ENCODE peak calls at places on chromosomes 16 and 17, in ten cellular contexts. E is stimulated activated CD8-positive, alpha-beta memory T cell treated with anti-CD3 and anti-CD28 coated beads, Interleukin-4, amount 100 ng/mL, for 1 hour; F is upper lobe of right lung; D is NCI-H774; I is iris pigment epithelial cell; M is GM04503; S is T47D; C is NAMALWA; U is activated CD4-positive, alpha-beta T cell treated with anti-CD3 and anti-CD28 coated beads, Interleukin-2, amount 50 U/mL, for 48 hours; R is cardiac muscle cell. Q is an unnamed sample.

GRCh38 chr17:43416998-43417891 is 18.5 kb downstream of the ARL4D start:
- DNase-seq in I (peak), F (peak), C (no peak), E (no peak), R (peak), M (no peak), D (no peak), U (no peak), S (no peak), Q (no peak)

GRCh38 chr17:74369221-74369620 is 1.9 kb downstream of the GPR142 start:
- DNase-seq in E (peak), S (no peak), M (no peak), I (no peak), F (peak), D (no peak), C (no peak), U (peak), R (no peak), Q (no peak)

GRCh38 chr16:30741461-30741914 is 6.7 kb upstream of the PHKG2 start:
- DNase-seq in F (peak), R (peak), E (no peak), U (no peak), S (peak), M (peak), D (no peak), C (no peak), I (peak), Q (peak)

GRCh38 chr16:23754594-23755483 is at the start of gene CHP2:
- DNase-seq in I (no peak), C (no peak), F (peak), D (no peak), E (no peak), U (no peak), R (peak), M (no peak), S (no peak), Q (no peak)

GRCh38 chr17:1012823-1013728 is 16.1 kb downstream of the TIMM22 start:
- DNase-seq in M (no peak), D (no peak), I (no peak), E (no peak), F (no peak), U (no peak), S (no peak), C (no peak), R (no peak), Q (no peak)

GRCh38 chr16:11076259-11077018 is 132.1 kb downstream of the CLEC16A start:
- DNase-seq in R (no peak), D (no peak), C (no peak), F (no peak), E (no peak), S (no peak), U (peak), I (peak), M (no peak), Q (no peak)

GRCh38 chr17:61874075-61874474 is 10.7 kb upstream of the BRIP1 start:
- DNase-seq in I (no peak), E (no peak), S (no peak), M (no peak), F (no peak), C (no peak), R (no peak), D (no peak), U (no peak), Q (no peak)

GRCh38 chr17:38701504-38702165 is 3.4 kb upstream of the MLLT6 start:
- DNase-seq in C (peak), U (peak), I (peak), M (no peak), R (no peak), F (no peak), S (no peak), E (no peak), D (peak), Q (no peak)

GRCh38 chr17:1398900-1399299 is 1.1 kb downstream of the YWHAE start:
- DNase-seq in F (no peak), E (no peak), S (no peak), U (peak), C (peak), D (no peak), I (peak), R (peak), M (no peak), Q (no peak)

GRCh38 chr16:23534868-23535860 is 22.0 kb downstream of the EARS2 start:
- DNase-seq in U (no peak), E (no peak), C (no peak), F (no peak), D (no peak), R (no peak), M (no peak), S (no peak), I (no peak), Q (no peak)

GRCh38 chr17:41691031-41691777 is 2.5 kb downstream of the EIF1 start:
- DNase-seq in U (no peak), E (no peak), S (no peak), I (no peak), R (no peak), C (peak), M (no peak), D (no peak), F (no peak), Q (no peak)

GRCh38 chr17:30005709-30006320 is 64.4 kb downstream of the EFCAB5 start:
- DNase-seq in F (no peak), M (no peak), S (no peak), D (no peak), I (peak), E (no peak), R (peak), U (no peak), C (no peak), Q (no peak)

GRCh38 chr16:59042296-59042695 is 308.2 kb upstream of the GOT2 start:
- DNase-seq in R (no peak), E (no peak), U (no peak), D (no peak), C (no peak), F (no peak), M (no peak), I (no peak), S (no peak), Q (no peak)

GRCh38 chr17:82910770-82911169 is 70.9 kb upstream of the ZNF750 start:
- DNase-seq in E (no peak), U (no peak), M (no peak), F (no peak), C (no peak), R (no peak), D (no peak), I (no peak), S (no peak), Q (no peak)

GRCh38 chr17:83145358-83145738 is 65.9 kb downstream of the METRNL start:
- DNase-seq in I (no peak), F (no peak), C (no peak), S (no peak), U (no peak), R (no peak), M (no peak), D (no peak), E (no peak), Q (no peak)

GRCh38 chr16:51290886-51291285 is 139.8 kb upstream of the SALL1 start:
- DNase-seq in R (no peak), U (no peak), I (no peak), S (no peak), C (no peak), M (no peak), F (no peak), D (no peak), E (no peak), Q (no peak)

GRCh38 chr16:86379505-86379846 is 130.9 kb upstream of the FOXF1 start:
- DNase-seq in E (no peak), R (no peak), C (no peak), I (no peak), F (no peak), D (no peak), U (no peak), M (no peak), S (no peak), Q (no peak)

GRCh38 chr17:65785109-65785508 is 223.7 kb upstream of the AXIN2 start:
- DNase-seq in I (peak), E (no peak), M (peak), R (no peak), F (no peak), U (no peak), D (no peak), S (no peak), C (no peak), Q (peak)

GRCh38 chr17:48671697-48672171 is 45.6 kb upstream of the HOXB9 start:
- DNase-seq in C (peak), R (peak), U (peak), I (peak), D (peak), F (peak), M (peak), E (peak), S (peak), Q (peak)

GRCh38 chr16:89193021-89193575 is 7.2 kb downstream of the SLC22A31 start:
- DNase-seq in I (peak), F (peak), U (peak), E (no peak), R (peak), S (peak), D (peak), C (peak), M (no peak), Q (peak)

GRCh38 chr17:75875182-75875939 is 3.0 kb downstream of the TRIM47 start:
- DNase-seq in F (no peak), D (peak), C (no peak), R (no peak), U (no peak), S (no peak), I (no peak), M (no peak), E (no peak), Q (no peak)

GRCh38 chr17:40500709-40501108 is 714 bp downstream of the TNS4 start:
- DNase-seq in U (no peak), F (no peak), E (no peak), S (no peak), C (no peak), D (no peak), M (no peak), R (no peak), I (no peak), Q (no peak)

GRCh38 chr16:31074814-31075183 is 577 bp downstream of the ZNF646 start:
- DNase-seq in C (no peak), F (no peak), M (no peak), D (no peak), S (no peak), U (no peak), R (no peak), I (peak), E (no peak), Q (no peak)

GRCh38 chr17:52170963-52171572 is 12.6 kb upstream of the CA10 start:
- DNase-seq in C (peak), D (peak), E (no peak), U (peak), I (peak), R (peak), M (no peak), S (peak), F (no peak), Q (no peak)

GRCh38 chr16:68093816-68094613 is 8.8 kb downstream of the NFATC3 start:
- DNase-seq in F (no peak), D (no peak), E (no peak), M (no peak), R (peak), C (peak), U (no peak), S (no peak), I (peak), Q (no peak)

GRCh38 chr16:75000481-75001081 is 1.8 kb downstream of the ZNRF1 start:
- DNase-seq in I (peak), S (no peak), E (no peak), C (peak), U (no peak), M (no peak), R (peak), D (no peak), F (no peak), Q (no peak)

GRCh38 chr16:74556375-74556922 is 50.5 kb downstream of the GLG1 start:
- DNase-seq in D (no peak), F (no peak), U (no peak), M (no peak), S (no peak), R (no peak), C (no peak), E (no peak), I (peak), Q (no peak)

GRCh38 chr17:683499-684254 is 31.0 kb downstream of the VPS53 start:
- DNase-seq in E (no peak), U (no peak), I (no peak), S (no peak), F (no peak), R (no peak), C (no peak), D (no peak), M (no peak), Q (no peak)

GRCh38 chr17:43367588-43368242 is 31.1 kb upstream of the ARL4D start:
- DNase-seq in E (no peak), D (peak), R (peak), S (no peak), F (no peak), U (peak), I (peak), C (peak), M (peak), Q (no peak)

GRCh38 chr17:9241371-9241712 is 220.0 kb downstream of the NTN1 start:
- DNase-seq in U (no peak), D (no peak), F (no peak), C (no peak), R (no peak), E (no peak), S (no peak), M (no peak), I (no peak), Q (no peak)

GRCh38 chr16:11796227-11797165 is 562 bp downstream of the ZC3H7A start:
- DNase-seq in I (peak), R (peak), D (no peak), U (no peak), E (no peak), M (no peak), S (no peak), F (peak), C (no peak), Q (no peak)

GRCh38 chr16:11609474-11610120 is 22.9 kb upstream of the LITAF start:
- DNase-seq in D (no peak), I (no peak), U (no peak), F (no peak), R (no peak), M (no peak), E (no peak), C (no peak), S (no peak), Q (no peak)

GRCh38 chr17:78253946-78254672 is 22.7 kb downstream of the TMEM235 start:
- DNase-seq in S (peak), M (peak), E (peak), U (peak), C (peak), R (peak), I (peak), F (peak), D (peak), Q (no peak)

GRCh38 chr16:695355-696089 is 5.3 kb upstream of the WDR24 start:
- DNase-seq in R (peak), S (no peak), M (no peak), D (peak), C (peak), F (no peak), U (peak), E (no peak), I (no peak), Q (no peak)

GRCh38 chr17:82019905-82020873 is 2.5 kb downstream of the CENPX start:
- DNase-seq in C (peak), F (peak), I (peak), U (peak), M (no peak), S (peak), D (peak), E (no peak), R (peak), Q (no peak)